ENCODE peak calls at places on chromosomes 5 and 9, in eight cellular contexts. V, M, P, S, Y, A, N and B are unnamed samples.

GRCh38 chr9:124410321-124410913 is 4.8 kb downstream of the PSMB7 start:
- DNase-seq in V (no peak), M (no peak), P (no peak), S (peak; percentile 25), Y (no peak), A (no peak), N (no peak), B (no peak)

GRCh38 chr9:36099718-36100117 is 36.8 kb upstream of the GLIPR2 start:
- DNase-seq in V (no peak), M (no peak), P (no peak), S (no peak), Y (no peak), A (no peak), N (no peak), B (no peak)

GRCh38 chr5:59401637-59402036 is 491.9 kb downstream of the PDE4D start:
- DNase-seq in V (no peak), M (no peak), P (no peak), S (no peak), Y (no peak), A (no peak), N (no peak), B (no peak)

GRCh38 chr9:127166651-127167524 is 44.5 kb upstream of the ANGPTL2 start:
- DNase-seq in V (no peak), M (peak; percentile 86), P (no peak), S (no peak), Y (no peak), A (no peak), N (peak; percentile 47), B (no peak)

GRCh38 chr5:96149546-96149945 is 187.9 kb upstream of the ELL2 start:
- DNase-seq in V (no peak), M (no peak), P (no peak), S (no peak), Y (no peak), A (no peak), N (no peak), B (no peak)

GRCh38 chr5:96712100-96712746 is 50.0 kb downstream of the CAST start:
- DNase-seq in V (no peak), M (no peak), P (no peak), S (no peak), Y (no peak), A (no peak), N (no peak), B (no peak)

GRCh38 chr5:129135633-129136032 is 41.1 kb downstream of the ISOC1 start:
- DNase-seq in V (no peak), M (no peak), P (no peak), S (no peak), Y (no peak), A (no peak), N (no peak), B (no peak)

GRCh38 chr5:42677156-42677842 is 79.3 kb upstream of the CCDC152 start:
- DNase-seq in V (no peak), M (no peak), P (no peak), S (no peak), Y (no peak), A (no peak), N (no peak), B (no peak)

GRCh38 chr5:176647870-176648466 is 684 bp downstream of the TSPAN17 start:
- DNase-seq in V (peak; percentile 11), M (peak; percentile 84), P (peak; percentile 67), S (peak; percentile 38), Y (peak; percentile 55), A (peak; percentile 54), N (peak; percentile 80), B (no peak)

GRCh38 chr9:123041498-123041897 is 8.0 kb downstream of the GPR21 start:
- DNase-seq in V (no peak), M (no peak), P (no peak), S (no peak), Y (no peak), A (no peak), N (no peak), B (no peak)

GRCh38 chr5:59565551-59565950 is 328.0 kb downstream of the PDE4D start:
- DNase-seq in V (peak; percentile 78), M (no peak), P (no peak), S (no peak), Y (no peak), A (no peak), N (no peak), B (no peak)

GRCh38 chr9:132712753-132713152 is 42.5 kb downstream of the GTF3C4 start:
- DNase-seq in V (no peak), M (no peak), P (no peak), S (no peak), Y (no peak), A (no peak), N (no peak), B (no peak)

GRCh38 chr9:13513710-13514444 is 234.4 kb upstream of the MPDZ start:
- DNase-seq in V (no peak), M (no peak), P (no peak), S (peak; percentile 9), Y (peak; percentile 47), A (peak; percentile 31), N (no peak), B (no peak)

GRCh38 chr9:104772707-104773106 is 8.8 kb downstream of the NIPSNAP3B start:
- DNase-seq in V (peak; percentile 46), M (no peak), P (peak; percentile 21), S (no peak), Y (no peak), A (no peak), N (no peak), B (no peak)

GRCh38 chr9:93589688-93590087 is 13.3 kb downstream of the PHF2 start:
- DNase-seq in V (no peak), M (peak; percentile 71), P (peak; percentile 53), S (peak; percentile 47), Y (peak; percentile 19), A (no peak), N (no peak), B (no peak)

DNA sequence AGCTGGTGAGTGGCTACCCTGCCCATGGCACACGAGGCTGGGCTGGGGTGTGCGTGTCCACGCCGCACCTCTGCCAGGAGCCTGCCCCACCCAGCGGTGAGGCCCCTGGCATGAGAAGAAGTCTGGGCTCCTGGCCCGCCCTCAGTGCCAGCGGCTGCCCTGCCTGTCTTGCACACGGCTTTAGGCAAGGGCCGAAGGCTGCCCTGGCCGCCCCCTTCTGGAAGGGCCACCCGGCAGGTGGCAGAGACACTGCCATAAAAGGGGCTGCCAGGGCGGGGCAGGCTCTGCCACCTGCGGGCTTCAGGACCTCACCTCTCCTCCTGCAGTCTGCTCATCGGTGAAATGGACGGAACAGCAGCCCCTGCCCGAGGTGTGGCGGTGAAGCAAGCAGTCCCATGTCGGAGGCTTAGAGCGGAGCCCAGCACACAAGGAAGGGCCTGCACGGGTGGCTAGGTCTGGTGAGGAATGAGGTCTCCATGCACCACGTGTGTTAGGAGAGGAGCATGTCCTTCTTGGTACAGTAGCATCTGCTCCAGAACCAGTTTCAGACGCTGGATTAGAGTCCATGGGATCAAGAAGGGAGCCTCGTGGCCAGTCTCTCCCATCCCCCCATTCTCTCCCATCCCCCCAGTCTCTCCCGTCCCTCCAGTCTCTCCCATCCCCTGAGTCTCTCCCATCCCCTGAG is 34.8 kb upstream of the TMEM250 start:
- DNase-seq in V (no peak), M (no peak), P (no peak), S (no peak), Y (no peak), A (peak; percentile 13), N (no peak), B (no peak)
- H3K27me3 ChIP-seq in V (peaks cover 30% of the 10 kb centered on the region), M (peaks cover 24% of the 10 kb centered on the region), P (no peaks in the 10 kb centered on the region), S (peaks cover 1% of the 10 kb centered on the region), Y (peaks cover 33% of the 10 kb centered on the region), A (no peaks in the 10 kb centered on the region), N (peaks cover 4% of the 10 kb centered on the region), B (no peaks in the 10 kb centered on the region)

DNA sequence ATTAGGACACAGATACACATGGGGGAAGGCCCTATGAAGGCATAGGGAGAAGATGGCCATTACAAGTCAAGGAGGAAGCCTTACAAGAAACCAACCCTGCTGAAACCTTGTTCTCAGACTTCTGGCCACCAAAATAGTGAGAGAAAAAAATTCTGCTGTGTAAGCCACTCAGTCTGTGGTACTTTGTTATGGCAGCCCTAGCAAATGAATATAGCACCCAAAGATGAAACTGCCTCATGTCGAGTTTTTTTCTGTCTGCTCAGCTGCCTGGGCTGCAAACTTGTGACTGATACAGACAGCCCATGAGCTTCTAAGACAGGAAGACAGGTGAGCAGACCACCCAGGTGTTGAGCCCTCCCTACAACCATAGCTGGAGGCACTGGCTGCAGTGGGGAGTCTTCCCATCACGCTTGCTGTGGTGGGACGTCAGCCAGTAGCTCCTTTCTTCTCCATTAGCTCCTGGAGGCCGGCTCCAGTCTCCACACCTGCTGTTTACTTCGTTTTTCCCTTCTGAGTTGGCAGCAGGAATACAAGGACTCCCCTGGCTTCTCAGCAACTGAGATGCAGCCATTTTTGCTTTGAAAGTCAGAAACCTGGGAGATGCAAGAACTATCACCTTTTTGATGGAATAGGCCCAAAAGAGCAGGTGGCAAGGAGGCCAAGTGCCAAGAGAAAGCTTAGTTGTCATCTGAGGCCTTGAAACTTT is 164.9 kb downstream of the SEMA6A start:
- DNase-seq in V (no peak), M (no peak), P (peak; percentile 85), S (no peak), Y (no peak), A (no peak), N (no peak), B (no peak)
- TF ChIP-seq POLR2A in V (no peak), M (no peak), P (no peak), S (no peak), Y (no peak), A (no peak), N (no peak), B (no peak)

DNA sequence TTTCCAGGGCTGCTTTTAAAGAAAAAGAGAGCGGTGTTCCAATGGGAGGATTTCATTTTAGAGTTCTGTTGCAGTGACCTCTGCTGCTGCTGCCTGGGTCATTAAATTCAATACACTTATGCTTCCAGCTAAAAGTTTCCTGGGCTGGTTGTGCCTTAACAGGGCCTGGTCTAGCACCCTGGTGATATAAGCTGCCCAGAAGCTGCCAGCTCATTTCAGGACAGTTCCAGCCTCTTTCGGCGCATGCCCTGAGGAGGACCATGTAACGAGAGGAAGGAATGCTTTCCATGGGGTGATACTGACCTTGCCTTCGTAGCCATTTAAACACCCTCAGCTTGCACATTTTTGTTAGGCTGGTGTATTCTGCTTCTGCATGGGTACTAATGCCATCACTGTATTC is 93.3 kb downstream of the TMEM174 start:
- DNase-seq in V (no peak), M (no peak), P (no peak), S (no peak), Y (no peak), A (no peak), N (no peak), B (no peak)
- H3K27me3 ChIP-seq in V (peaks cover 6% of the 10 kb centered on the region), M (peaks cover 6% of the 10 kb centered on the region), P (no peaks in the 10 kb centered on the region), S (peaks cover 71% of the 10 kb centered on the region), Y (no peaks in the 10 kb centered on the region), A (no peaks in the 10 kb centered on the region), N (no peaks in the 10 kb centered on the region), B (no peaks in the 10 kb centered on the region)

DNA sequence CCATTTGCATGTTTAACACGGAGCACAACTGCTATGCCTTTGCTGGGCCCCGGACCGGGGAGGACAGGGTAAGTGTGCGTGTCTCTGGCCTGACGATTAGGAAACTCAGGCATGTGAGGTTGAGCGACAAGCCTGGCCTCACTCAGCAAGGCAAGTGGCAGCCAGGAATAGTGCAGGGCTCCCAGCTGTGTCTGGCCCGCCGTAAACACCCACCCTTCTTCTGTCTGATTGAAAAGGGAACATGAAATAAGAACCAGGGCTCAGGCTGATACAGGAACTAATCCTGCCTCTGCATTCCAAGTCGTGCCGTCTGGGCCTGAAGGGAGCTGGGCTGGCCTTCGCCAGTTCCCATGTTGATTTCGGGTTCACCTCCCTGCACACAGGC is 22.2 kb downstream of the FAM78A start:
- DNase-seq in V (peak; percentile 83), M (peak; percentile 83), P (peak; percentile 71), S (no peak), Y (no peak), A (peak; percentile 84), N (no peak), B (no peak)
- TF ChIP-seq POLR2A in V (peak; percentile 54), M (no peak), P (peak; percentile 36), S (no peak), Y (no peak), A (peak; percentile 31), N (no peak), B (peak; percentile 30)